ENCODE peak calls at places on chromosomes 12 and 14, in ten cellular contexts. E is activated naive CD4-positive, alpha-beta T cell; F is effector memory CD4-positive, alpha-beta T cell; Q is HuH-7.5; I is NCI-H774; C is T-cell; A is activated T-cell treated with anti-CD3 and anti-CD28 coated beads, Interleukin-2, amount 50 U/mL, for 72 hours; T is WTC11; B is adrenal gland; K is activated T-helper 1 cell treated with anti-CD3 and anti-CD28 coated beads, Interleukin-2, amount 50 U/mL, for 16 hours. S is an unnamed sample.

GRCh38 chr12:6307521-6307920 is 3.0 kb upstream of the PLEKHG6 start:
- DNase-seq in F (no peak), E (no peak), K (no peak), C (no peak), Q (no peak), T (no peak), B (no peak), I (no peak), A (no peak), S (peak)

GRCh38 chr12:11154400-11154925 is 16.5 kb upstream of the SMIM10L1 start:
- DNase-seq in T (no peak), C (no peak), A (no peak), I (no peak), E (no peak), Q (no peak), B (no peak), K (no peak), F (no peak), S (no peak)

GRCh38 chr12:132783917-132784531 is 22.4 kb upstream of the ANKLE2 start:
- DNase-seq in E (no peak), A (no peak), I (no peak), B (peak), C (no peak), F (no peak), K (no peak), T (no peak), Q (no peak), S (no peak)

GRCh38 chr12:118645219-118645618 is 268.9 kb downstream of the SUDS3 start:
- DNase-seq in F (no peak), B (no peak), I (no peak), Q (no peak), C (no peak), T (peak), E (no peak), A (peak), K (no peak), S (no peak)

GRCh38 chr12:51083140-51083833 is at the start of gene CSRNP2:
- DNase-seq in B (peak), Q (peak), A (peak), T (peak), C (peak), I (peak), F (peak), E (peak), K (peak), S (peak)

GRCh38 chr12:11877869-11878780 is 192.6 kb upstream of the BCL2L14 start:
- DNase-seq in E (no peak), Q (no peak), A (no peak), F (no peak), T (no peak), K (no peak), I (peak), C (no peak), B (peak), S (no peak)

GRCh38 chr12:82800185-82800584 is 113.5 kb downstream of the TMTC2 start:
- DNase-seq in I (no peak), Q (no peak), A (no peak), C (no peak), K (no peak), E (no peak), B (no peak), F (no peak), T (no peak), S (no peak)

GRCh38 chr12:118055144-118055557 is 5.8 kb downstream of the WSB2 start:
- DNase-seq in T (peak), K (peak), Q (no peak), C (peak), F (peak), I (peak), A (peak), E (peak), B (peak), S (no peak)

GRCh38 chr14:99753225-99754140 is 39.7 kb upstream of the EML1 start:
- DNase-seq in T (peak), F (no peak), K (no peak), E (no peak), Q (no peak), C (no peak), A (no peak), B (no peak), I (no peak), S (no peak)

GRCh38 chr12:130203151-130203550 is 40.9 kb downstream of the FZD10 start:
- DNase-seq in I (no peak), E (no peak), K (no peak), A (no peak), C (no peak), Q (no peak), T (no peak), B (no peak), F (no peak), S (peak)

GRCh38 chr14:68784298-68784910 is 8.5 kb downstream of the ZFP36L1 start:
- DNase-seq in C (no peak), F (no peak), A (no peak), E (no peak), Q (peak), K (no peak), T (no peak), I (no peak), B (peak), S (no peak)

GRCh38 chr14:79587875-79588274 is 623.4 kb downstream of the DIO2 start:
- DNase-seq in K (no peak), B (no peak), A (no peak), C (no peak), Q (no peak), F (no peak), I (no peak), E (no peak), T (no peak), S (no peak)

GRCh38 chr12:66467932-66468331 is 165.6 kb downstream of the HELB start:
- DNase-seq in C (no peak), I (no peak), B (no peak), F (no peak), T (no peak), K (no peak), A (no peak), E (no peak), Q (no peak), S (no peak)

GRCh38 chr14:43161477-43161876 is 1345.6 kb downstream of the FSCB start:
- DNase-seq in K (no peak), T (no peak), B (no peak), A (no peak), I (no peak), E (no peak), C (no peak), F (no peak), Q (no peak), S (no peak)

GRCh38 chr14:49975286-49975685 is 82.4 kb downstream of the ARF6 start:
- DNase-seq in F (no peak), I (no peak), K (no peak), Q (no peak), B (no peak), A (no peak), T (no peak), E (no peak), C (no peak), S (no peak)

GRCh38 chr12:46269429-46270241 is 792 bp upstream of the SLC38A1 start:
- DNase-seq in B (peak), Q (peak), C (peak), I (peak), K (peak), E (peak), F (peak), A (peak), T (peak), S (peak)

GRCh38 chr12:6423267-6424007 is 21.3 kb upstream of the CD27 start:
- DNase-seq in I (peak), F (peak), Q (peak), C (peak), K (peak), E (peak), A (peak), B (peak), T (peak), S (peak)

GRCh38 chr12:116317986-116318737 is 40.7 kb upstream of the MED13L start:
- DNase-seq in I (no peak), K (no peak), Q (no peak), C (no peak), F (no peak), A (no peak), T (no peak), B (no peak), E (no peak), S (no peak)

GRCh38 chr12:103354403-103354802 is 141.4 kb downstream of the C12orf42 start:
- DNase-seq in E (no peak), B (no peak), A (no peak), K (no peak), T (no peak), I (no peak), F (no peak), C (no peak), Q (no peak), S (no peak)

GRCh38 chr14:78356406-78356805 is 186.2 kb downstream of the NRXN3 start:
- DNase-seq in E (no peak), I (no peak), A (no peak), K (no peak), F (no peak), Q (no peak), B (peak), C (no peak), T (peak), S (no peak)

GRCh38 chr12:105237671-105238070 is 1.7 kb upstream of the APPL2 start:
- DNase-seq in F (no peak), E (no peak), B (no peak), C (no peak), I (no peak), A (no peak), T (no peak), K (no peak), Q (no peak), S (no peak)

GRCh38 chr12:100254876-100255275 is 12.0 kb downstream of the DEPDC4 start:
- DNase-seq in C (no peak), F (no peak), Q (no peak), E (no peak), A (no peak), I (no peak), T (no peak), B (no peak), K (no peak), S (no peak)

GRCh38 chr12:45729233-45730115 is at the start of gene ARID2:
- DNase-seq in Q (peak), T (peak), E (peak), C (peak), F (peak), A (peak), B (peak), K (peak), I (peak), S (peak)

GRCh38 chr12:124527861-124528561 is 39.4 kb downstream of the NCOR2 start:
- DNase-seq in A (no peak), C (no peak), I (no peak), F (no peak), T (no peak), B (peak), K (no peak), E (no peak), Q (no peak), S (no peak)

GRCh38 chr14:64625363-64626232 is 75.8 kb downstream of the PPP1R36 start:
- DNase-seq in F (no peak), E (no peak), I (no peak), B (peak), C (no peak), K (no peak), A (no peak), T (no peak), Q (no peak), S (peak)

GRCh38 chr14:50475460-50475859 is 56.9 kb downstream of the MAP4K5 start:
- DNase-seq in C (no peak), K (no peak), A (no peak), B (no peak), E (no peak), T (no peak), Q (no peak), I (no peak), F (no peak), S (no peak)

GRCh38 chr12:22935090-22935489 is 310.1 kb downstream of the ETNK1 start:
- DNase-seq in C (no peak), T (peak), B (no peak), A (no peak), E (no peak), K (no peak), F (no peak), I (no peak), Q (no peak), S (no peak)

GRCh38 chr14:39318574-39318973 is 84.9 kb downstream of the MIA2 start:
- DNase-seq in B (no peak), C (no peak), Q (no peak), E (no peak), F (no peak), A (no peak), T (no peak), K (no peak), I (no peak), S (no peak)

GRCh38 chr12:11756022-11756421 is 106.5 kb downstream of the ETV6 start:
- DNase-seq in K (no peak), Q (no peak), E (no peak), T (no peak), F (no peak), B (peak), C (no peak), I (no peak), A (no peak), S (no peak)

S was measured in lower leg skin.